ENCODE peak calls at places on chromosomes 5 and 9, in six cellular contexts. One of them, this sample, is unnamed.

GRCh38 chr9:20873240-20873860 is 158.1 kb downstream of the HACD4 start:
- DNase-seq in HCT116: no peak
- DNase-seq in spleen: no peak
- DNase-seq in A549: no peak
- DNase-seq in uterus: no peak
- DNase-seq in breast epithelium: no peak
- DNase-seq in this sample: no peak

GRCh38 chr9:72751541-72751940 is 201.3 kb downstream of the ALDH1A1 start:
- DNase-seq in spleen: no peak
- DNase-seq in breast epithelium: no peak
- DNase-seq in HCT116: no peak
- DNase-seq in A549: no peak
- DNase-seq in uterus: no peak
- DNase-seq in this sample: no peak

GRCh38 chr5:42397267-42397666 is 26.0 kb upstream of the GHR start:
- DNase-seq in spleen: no peak
- DNase-seq in breast epithelium: no peak
- DNase-seq in uterus: no peak
- DNase-seq in A549: no peak
- DNase-seq in HCT116: no peak
- DNase-seq in this sample: no peak

GRCh38 chr9:76985581-76985980 is 33.9 kb upstream of the FOXB2 start:
- DNase-seq in A549: no peak
- DNase-seq in spleen: no peak
- DNase-seq in HCT116: no peak
- DNase-seq in uterus: no peak
- DNase-seq in breast epithelium: no peak
- DNase-seq in this sample: no peak

GRCh38 chr9:98488578-98489312 is 220.0 kb downstream of the GABBR2 start:
- DNase-seq in uterus: no peak
- DNase-seq in breast epithelium: no peak
- DNase-seq in HCT116: no peak
- DNase-seq in A549: peak
- DNase-seq in spleen: no peak
- DNase-seq in this sample: no peak

GRCh38 chr5:35815089-35815936 is 41.4 kb upstream of the IL7R start:
- DNase-seq in uterus: no peak
- DNase-seq in breast epithelium: no peak
- DNase-seq in A549: peak
- DNase-seq in spleen: no peak
- DNase-seq in HCT116: peak
- DNase-seq in this sample: no peak

GRCh38 chr9:112547712-112548440 is 61.2 kb downstream of the KIAA1958 start:
- DNase-seq in uterus: no peak
- DNase-seq in spleen: no peak
- DNase-seq in HCT116: no peak
- DNase-seq in A549: no peak
- DNase-seq in breast epithelium: no peak
- DNase-seq in this sample: no peak

GRCh38 chr5:56449071-56449470 is 215.9 kb upstream of the ANKRD55 start:
- DNase-seq in breast epithelium: no peak
- DNase-seq in uterus: no peak
- DNase-seq in spleen: no peak
- DNase-seq in A549: no peak
- DNase-seq in HCT116: no peak
- DNase-seq in this sample: no peak

GRCh38 chr5:135442387-135443256 is 4.5 kb downstream of the DCANP1 start:
- DNase-seq in spleen: no peak
- DNase-seq in uterus: no peak
- DNase-seq in breast epithelium: no peak
- DNase-seq in A549: no peak
- DNase-seq in HCT116: no peak
- DNase-seq in this sample: no peak

GRCh38 chr5:52964138-52964537 is 25.0 kb upstream of the ITGA2 start:
- DNase-seq in A549: peak
- DNase-seq in breast epithelium: no peak
- DNase-seq in uterus: no peak
- DNase-seq in spleen: no peak
- DNase-seq in HCT116: no peak
- DNase-seq in this sample: no peak

GRCh38 chr5:158135682-158136176 is 276.8 kb upstream of the CLINT1 start:
- DNase-seq in HCT116: no peak
- DNase-seq in A549: no peak
- DNase-seq in spleen: no peak
- DNase-seq in uterus: no peak
- DNase-seq in breast epithelium: no peak
- DNase-seq in this sample: peak

GRCh38 chr5:10594591-10595210 is 30.8 kb downstream of the ANKRD33B start:
- DNase-seq in A549: no peak
- DNase-seq in HCT116: no peak
- DNase-seq in spleen: peak
- DNase-seq in breast epithelium: no peak
- DNase-seq in uterus: no peak
- DNase-seq in this sample: no peak

GRCh38 chr5:95883185-95884020 is 60.9 kb upstream of the GLRX start:
- DNase-seq in uterus: no peak
- DNase-seq in spleen: no peak
- DNase-seq in HCT116: no peak
- DNase-seq in breast epithelium: no peak
- DNase-seq in A549: no peak
- DNase-seq in this sample: no peak

GRCh38 chr9:135661801-135662560 is 1.1 kb upstream of the LCN9 start:
- DNase-seq in breast epithelium: no peak
- DNase-seq in uterus: no peak
- DNase-seq in spleen: peak
- DNase-seq in A549: no peak
- DNase-seq in HCT116: no peak
- DNase-seq in this sample: no peak

GRCh38 chr5:172779968-172780350 is 9.0 kb upstream of the DUSP1 start:
- DNase-seq in spleen: no peak
- DNase-seq in A549: no peak
- DNase-seq in breast epithelium: no peak
- DNase-seq in HCT116: no peak
- DNase-seq in uterus: no peak
- DNase-seq in this sample: no peak

GRCh38 chr9:131668439-131669233 is 71.2 kb downstream of the RAPGEF1 start:
- DNase-seq in breast epithelium: no peak
- DNase-seq in spleen: peak
- DNase-seq in HCT116: no peak
- DNase-seq in uterus: no peak
- DNase-seq in A549: no peak
- DNase-seq in this sample: no peak

DNA sequence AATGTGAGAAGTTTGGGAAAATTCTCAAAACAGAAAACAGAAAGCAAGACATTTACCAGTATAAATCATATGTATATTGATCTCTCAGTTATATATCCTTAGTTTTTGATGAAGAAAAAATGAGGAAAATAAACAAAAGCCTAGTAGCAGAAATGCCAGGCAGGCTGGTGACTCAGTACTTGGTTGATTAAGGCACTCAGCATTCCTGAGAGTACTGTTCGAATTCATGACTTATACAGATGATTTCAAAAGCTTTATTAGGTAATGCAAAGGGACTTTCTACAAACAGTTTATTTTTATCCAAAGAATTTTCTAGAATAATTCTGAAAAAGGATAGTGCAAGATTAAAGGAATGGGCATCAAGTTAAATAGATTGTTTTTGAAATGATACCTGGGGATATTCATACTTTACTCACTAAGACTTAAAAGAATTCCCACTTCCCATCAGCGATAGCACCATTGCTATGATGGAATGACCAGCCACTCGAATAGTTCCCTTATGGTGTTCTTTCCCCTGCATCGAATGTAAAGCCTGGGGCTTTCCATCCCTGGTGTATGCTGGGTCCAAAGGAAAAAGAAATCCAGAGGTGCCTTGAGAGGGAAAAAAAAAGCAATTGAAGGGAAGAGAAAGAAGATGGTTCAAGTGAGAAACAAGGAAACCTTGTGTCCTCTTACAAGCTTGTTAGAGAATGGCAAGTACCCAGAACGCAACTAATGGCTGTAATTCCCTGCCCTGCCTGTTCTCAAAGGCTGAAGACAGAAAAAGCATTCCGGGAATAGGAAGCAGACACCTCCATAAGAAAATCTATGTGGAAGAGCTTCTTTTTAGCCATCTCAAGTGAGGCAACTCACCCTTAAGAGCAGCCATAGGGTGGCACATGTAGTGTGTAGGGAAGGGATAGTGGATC is 350.9 kb upstream of the DAB2 start:
- DNase-seq in spleen: no peak
- DNase-seq in breast epithelium: no peak
- DNase-seq in HCT116: no peak
- DNase-seq in A549: peak
- DNase-seq in uterus: no peak
- DNase-seq in this sample: no peak
- H3K27ac ChIP-seq in spleen: no peak
- H3K27ac ChIP-seq in breast epithelium: no peak
- H3K27ac ChIP-seq in HCT116: no peak
- H3K27ac ChIP-seq in A549: peak
- H3K27ac ChIP-seq in uterus: no peak
- H3K27ac ChIP-seq in this sample: no peak

DNA sequence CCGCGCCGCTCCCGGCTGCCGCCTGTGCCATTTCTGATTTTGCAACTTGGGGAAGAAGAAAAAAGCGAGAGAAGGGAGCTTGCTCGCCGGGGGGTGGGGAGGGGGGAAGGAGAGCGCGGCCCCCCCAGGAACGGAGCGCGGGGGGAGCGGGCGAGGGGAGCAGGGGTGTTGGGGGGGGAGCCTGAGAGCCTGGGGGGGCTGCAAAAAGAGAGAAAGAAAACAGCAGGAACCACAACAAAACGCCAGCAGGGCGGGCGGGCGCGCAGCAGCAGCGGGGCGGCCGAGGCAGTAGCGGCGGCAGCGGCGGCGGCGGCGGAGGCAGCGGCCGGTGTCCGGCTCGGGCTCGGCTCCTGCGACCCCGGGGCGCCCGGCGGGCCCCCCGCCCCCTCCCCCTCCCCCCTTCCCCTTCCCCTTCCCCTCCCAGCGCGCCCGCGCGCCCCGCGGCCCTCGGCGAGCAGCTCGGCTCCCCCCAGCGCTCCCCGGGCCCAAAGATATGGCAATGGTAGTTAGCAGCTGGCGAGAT is 1.6 kb downstream of the NR2F1 start:
- DNase-seq in A549: no peak
- DNase-seq in breast epithelium: no peak
- DNase-seq in uterus: no peak
- DNase-seq in spleen: no peak
- DNase-seq in HCT116: no peak
- DNase-seq in this sample: no peak
- H3K4me3 ChIP-seq in A549: peak
- H3K4me3 ChIP-seq in breast epithelium: peak
- H3K4me3 ChIP-seq in uterus: peak
- H3K4me3 ChIP-seq in spleen: peak
- H3K4me3 ChIP-seq in HCT116: peak
- H3K4me3 ChIP-seq in this sample: peak

DNA sequence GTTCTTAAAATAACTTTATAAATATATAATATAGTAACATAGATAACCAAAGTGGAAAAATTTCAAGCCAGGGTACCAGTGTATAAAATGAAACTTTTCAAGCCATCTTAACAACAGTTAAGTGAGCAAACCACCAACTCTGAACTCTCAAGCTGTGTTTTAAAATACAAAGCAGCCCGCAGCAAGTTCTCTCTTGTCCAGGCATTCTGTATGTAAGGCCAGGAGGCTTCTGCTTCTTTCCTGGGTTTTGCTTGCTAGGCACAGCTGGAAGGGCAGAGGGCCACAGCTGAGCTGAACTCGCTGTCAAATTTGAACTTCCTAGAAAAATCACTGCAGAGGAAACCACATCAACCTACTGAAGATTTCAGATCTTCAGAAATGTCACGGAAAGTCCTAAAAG is 6.8 kb upstream of the CTNNAL1 start:
- DNase-seq in breast epithelium: no peak
- DNase-seq in HCT116: no peak
- DNase-seq in A549: no peak
- DNase-seq in spleen: no peak
- DNase-seq in uterus: no peak
- DNase-seq in this sample: no peak
- TF ChIP-seq POLR2A in breast epithelium: no peak
- TF ChIP-seq POLR2A in HCT116: no peak
- TF ChIP-seq POLR2A in A549: no peak
- TF ChIP-seq POLR2A in spleen: no peak
- TF ChIP-seq POLR2A in uterus: no peak
- TF ChIP-seq POLR2A in this sample: no peak

DNA sequence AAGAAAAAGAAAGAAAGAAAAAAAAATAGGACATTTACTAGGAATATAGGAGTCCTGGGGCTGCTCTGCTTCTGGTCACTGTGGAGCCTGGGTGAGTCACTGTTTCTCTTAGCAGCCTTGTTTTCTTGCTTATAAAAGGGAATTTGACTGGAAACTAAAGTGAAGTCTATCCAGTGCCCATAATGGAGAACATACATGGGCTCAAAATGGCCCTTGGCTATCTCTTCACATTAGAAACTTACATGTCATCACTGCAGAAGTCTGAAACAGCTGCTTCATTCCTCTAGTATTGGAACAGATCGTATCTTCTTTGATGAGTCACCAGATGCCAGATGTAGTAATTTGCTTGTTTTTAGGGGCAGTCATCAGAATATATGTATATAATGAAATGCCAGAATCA is 56.5 kb downstream of the SGCD start:
- DNase-seq in A549: no peak
- DNase-seq in uterus: no peak
- DNase-seq in spleen: no peak
- DNase-seq in HCT116: no peak
- DNase-seq in breast epithelium: no peak
- DNase-seq in this sample: no peak
- H3K27ac ChIP-seq in A549: peak
- H3K27ac ChIP-seq in uterus: no peak
- H3K27ac ChIP-seq in spleen: no peak
- H3K27ac ChIP-seq in HCT116: no peak
- H3K27ac ChIP-seq in breast epithelium: no peak
- H3K27ac ChIP-seq in this sample: no peak

GRCh38 chr9:34651876-34652602 is at the start of gene IL11RA:
- DNase-seq in spleen: peak
- DNase-seq in uterus: peak
- DNase-seq in HCT116: peak
- DNase-seq in breast epithelium: peak
- DNase-seq in A549: peak
- DNase-seq in this sample: peak
- H3K4me3 ChIP-seq in spleen: peak
- H3K4me3 ChIP-seq in uterus: peak
- H3K4me3 ChIP-seq in HCT116: peak
- H3K4me3 ChIP-seq in breast epithelium: peak
- H3K4me3 ChIP-seq in A549: peak
- H3K4me3 ChIP-seq in this sample: peak

DNA sequence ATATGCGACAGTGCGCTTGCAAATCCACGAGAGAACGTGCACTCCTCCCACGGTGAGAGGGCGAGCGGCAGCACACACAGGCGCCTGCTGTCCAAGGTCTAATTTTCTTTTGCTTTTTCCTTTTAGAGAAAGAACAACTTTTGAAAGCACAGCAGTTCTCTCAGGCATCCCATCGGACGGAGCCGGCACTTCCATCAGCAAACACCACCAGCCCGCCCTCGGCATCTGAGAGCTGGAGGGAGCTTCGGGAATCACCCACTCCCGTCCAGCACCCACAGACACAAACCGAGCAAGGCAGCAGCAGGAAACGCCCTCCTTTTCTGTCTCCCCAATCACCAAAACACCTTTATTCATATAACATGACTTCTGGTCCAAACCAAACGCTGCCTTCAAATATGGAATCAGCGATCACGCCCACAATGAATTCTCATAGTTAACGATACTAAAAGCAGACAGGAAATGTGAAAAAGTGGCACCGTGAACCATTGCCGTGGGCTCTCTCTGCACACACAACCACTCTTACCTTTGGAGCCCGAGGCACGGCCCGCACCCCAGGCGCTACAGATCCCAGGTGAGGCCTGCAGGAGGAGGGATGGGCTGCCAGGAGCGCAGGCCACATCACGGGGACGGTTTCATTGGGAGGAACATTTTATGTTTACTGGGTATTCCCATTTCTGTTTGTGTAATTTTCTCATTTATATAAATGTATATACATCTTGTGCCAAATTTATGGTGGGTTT is 14.2 kb downstream of the LPCAT1 start:
- DNase-seq in uterus: peak
- DNase-seq in HCT116: no peak
- DNase-seq in spleen: peak
- DNase-seq in breast epithelium: peak
- DNase-seq in A549: no peak
- DNase-seq in this sample: peak
- TF ChIP-seq POLR2A in uterus: no peak
- TF ChIP-seq POLR2A in HCT116: no peak
- TF ChIP-seq POLR2A in spleen: no peak
- TF ChIP-seq POLR2A in breast epithelium: no peak
- TF ChIP-seq POLR2A in A549: no peak
- TF ChIP-seq POLR2A in this sample: no peak

This sample was measured in gastrocnemius medialis.